ENCODE peak calls at places on chromosomes 16 and 17, in eight cellular contexts. K is sigmoid colon; H is sciatic nerve; B is OCI-M1; S is CD8-positive, alpha-beta memory T cell; P is GM13976; G is hepatic stellate cell; M is fibroblast of villous mesenchyme. R is an unnamed sample.

GRCh38 chr16:67151431-67152097 is 766 bp upstream of the B3GNT9 start:
- DNase-seq in K (no peak), H (no peak), B (peak), S (no peak), P (no peak), G (no peak), M (no peak), R (no peak)

GRCh38 chr17:80101160-80101945 is at the start of gene GAA:
- DNase-seq in K (peak), H (peak), B (peak), S (peak), P (peak), G (peak), M (peak), R (peak)

GRCh38 chr17:19757536-19758180 is 9.6 kb upstream of the ALDH3A1 start:
- DNase-seq in K (peak), H (no peak), B (no peak), S (no peak), P (no peak), G (no peak), M (no peak), R (no peak)

GRCh38 chr17:69375229-69375628 is 39.3 kb upstream of the MAP2K6 start:
- DNase-seq in K (no peak), H (no peak), B (no peak), S (no peak), P (no peak), G (no peak), M (no peak), R (no peak)

GRCh38 chr17:13563916-13564315 is 37.8 kb downstream of the HS3ST3A1 start:
- DNase-seq in K (no peak), H (no peak), B (no peak), S (no peak), P (no peak), G (no peak), M (peak), R (no peak)

GRCh38 chr17:79065105-79065670 is 9.4 kb upstream of the ENGASE start:
- DNase-seq in K (peak), H (peak), B (peak), S (peak), P (peak), G (no peak), M (peak), R (peak)

GRCh38 chr16:14608604-14609003 is 21.5 kb downstream of the PARN start:
- DNase-seq in K (no peak), H (no peak), B (no peak), S (no peak), P (no peak), G (no peak), M (no peak), R (no peak)

GRCh38 chr17:73255671-73256181 is 6.0 kb downstream of the CPSF4L start:
- DNase-seq in K (no peak), H (peak), B (peak), S (peak), P (peak), G (peak), M (peak), R (peak)

GRCh38 chr17:10699861-10700260 is 2.5 kb downstream of the ADPRM start:
- DNase-seq in K (no peak), H (no peak), B (no peak), S (peak), P (no peak), G (peak), M (peak), R (no peak)

GRCh38 chr17:59266748-59267147 is 46.4 kb downstream of the GDPD1 start:
- DNase-seq in K (no peak), H (no peak), B (no peak), S (no peak), P (no peak), G (no peak), M (peak), R (no peak)

GRCh38 chr17:57988301-57989010 is 402 bp upstream of the VEZF1 start:
- DNase-seq in K (peak), H (no peak), B (peak), S (peak), P (peak), G (peak), M (peak), R (peak)

GRCh38 chr16:50293994-50294855 is 27.9 kb downstream of the ADCY7 start:
- DNase-seq in K (no peak), H (no peak), B (no peak), S (no peak), P (no peak), G (no peak), M (no peak), R (no peak)

GRCh38 chr16:88633684-88634140 is 4.7 kb upstream of the IL17C start:
- DNase-seq in K (no peak), H (no peak), B (peak), S (peak), P (peak), G (no peak), M (peak), R (peak)

GRCh38 chr16:12455287-12455798 is 348.3 kb downstream of the CPPED1 start:
- DNase-seq in K (no peak), H (peak), B (peak), S (peak), P (no peak), G (peak), M (peak), R (peak)

GRCh38 chr16:65745-66144 is 6.7 kb downstream of the RHBDF1 start:
- DNase-seq in K (peak), H (peak), B (peak), S (peak), P (peak), G (peak), M (peak), R (peak)